ENCODE peak calls at places on chromosomes 2 and 18, in eight cellular contexts. Y, A, H, T, D, C, F and U are unnamed samples.

GRCh38 chr2:154952346-154953010 is 254.0 kb downstream of the KCNJ3 start:
- DNase-seq in A (no peak), Y (no peak), T (peak; percentile 21), F (no peak), D (no peak), C (no peak), H (no peak), U (no peak)

GRCh38 chr2:179268277-179268935 is 3.8 kb upstream of the SESTD1 start:
- DNase-seq in A (no peak), Y (no peak), T (no peak), H (no peak), C (no peak), F (no peak), D (no peak), U (no peak)

GRCh38 chr18:46628206-46628605 is 28.8 kb downstream of the LOXHD1 start:
- DNase-seq in D (no peak), Y (no peak), T (no peak), C (no peak), H (no peak), F (no peak), A (no peak), U (no peak)

GRCh38 chr18:79439201-79440023 is 43.7 kb downstream of the NFATC1 start:
- DNase-seq in C (no peak), D (peak; percentile 20), H (no peak), Y (no peak), F (no peak), T (no peak), A (no peak), U (no peak)

GRCh38 chr2:120710256-120710655 is 25.4 kb upstream of the GLI2 start:
- DNase-seq in H (no peak), C (no peak), D (no peak), Y (no peak), T (no peak), F (peak; percentile 48), A (no peak), U (no peak)

GRCh38 chr18:58753976-58754375 is 82.7 kb downstream of the MALT1 start:
- DNase-seq in T (no peak), H (no peak), C (no peak), F (no peak), Y (no peak), D (no peak), A (no peak), U (no peak)

GRCh38 chr2:240974771-240975572 is 23.4 kb upstream of the SNED1 start:
- DNase-seq in Y (no peak), T (no peak), C (no peak), F (no peak), D (no peak), A (no peak), H (no peak), U (peak; percentile 22)

GRCh38 chr2:216351172-216351925 is 20.9 kb downstream of the MARCHF4 start:
- DNase-seq in Y (no peak), H (no peak), F (no peak), D (no peak), T (no peak), C (no peak), A (no peak), U (no peak)

GRCh38 chr2:2586068-2586776 is 255.1 kb upstream of the MYT1L start:
- DNase-seq in D (no peak), H (no peak), A (peak; percentile 9), F (no peak), Y (no peak), T (no peak), C (no peak), U (no peak)

GRCh38 chr2:23495661-23496114 is 110.7 kb downstream of the KLHL29 start:
- DNase-seq in A (no peak), D (no peak), C (peak; percentile 61), Y (no peak), H (no peak), F (no peak), T (no peak), U (peak; percentile 57)

GRCh38 chr18:34999734-35000397 is 41.3 kb upstream of the MAPRE2 start:
- DNase-seq in A (no peak), T (no peak), D (no peak), Y (no peak), F (no peak), H (no peak), C (no peak), U (no peak)

GRCh38 chr2:240298803-240299709 is 136.4 kb upstream of the GPC1 start:
- DNase-seq in T (no peak), D (no peak), H (no peak), F (no peak), A (peak; percentile 17), C (no peak), Y (no peak), U (no peak)

GRCh38 chr2:145277922-145278321 is 758.0 kb upstream of the ZEB2 start:
- DNase-seq in Y (no peak), F (peak; percentile 41), T (no peak), H (no peak), D (no peak), C (no peak), A (no peak), U (no peak)

GRCh38 chr2:128187032-128187654 is 96.1 kb downstream of the UGGT1 start:
- DNase-seq in D (no peak), H (no peak), Y (no peak), F (peak; percentile 46), C (no peak), T (no peak), A (no peak), U (no peak)

GRCh38 chr2:57890462-57890861 is 156.1 kb upstream of the VRK2 start:
- DNase-seq in F (no peak), C (no peak), H (no peak), D (no peak), A (no peak), Y (no peak), T (no peak), U (no peak)

GRCh38 chr2:70984228-70984575 is 5.8 kb downstream of the ANKRD53 start:
- DNase-seq in T (no peak), F (no peak), C (no peak), D (no peak), A (no peak), H (no peak), Y (no peak), U (no peak)

GRCh38 chr2:72892506-72893173 is 5.4 kb downstream of the SPR start:
- DNase-seq in Y (peak; percentile 47), C (peak; percentile 57), T (peak; percentile 83), D (peak; percentile 52), H (no peak), A (peak; percentile 80), F (no peak), U (peak; percentile 79)

GRCh38 chr2:65453916-65454315 is 21.5 kb upstream of the SPRED2 start:
- DNase-seq in Y (no peak), D (no peak), H (no peak), A (no peak), F (no peak), T (no peak), C (no peak), U (no peak)